ENCODE peak calls at places on chromosomes 16 and 17, in nine cellular contexts. B, O, W, J, F, E, T, G and X are unnamed samples.

GRCh38 chr17:7220593-7221280 is 999 bp downstream of the ACADVL start:
- DNase-seq in E (peak; percentile 49), W (no peak), J (no peak), B (peak; percentile 82), F (peak; percentile 63), O (no peak), T (no peak), G (peak; percentile 70), X (peak; percentile 78)

GRCh38 chr17:17042851-17043667 is 802 bp downstream of the MPRIP start:
- DNase-seq in O (no peak), T (peak; percentile 86), W (no peak), G (no peak), J (no peak), E (no peak), B (peak; percentile 82), F (peak; percentile 66), X (peak; percentile 64)

GRCh38 chr16:49213594-49213993 is 68.0 kb downstream of the CBLN1 start:
- DNase-seq in T (no peak), F (no peak), W (no peak), J (no peak), E (no peak), G (no peak), O (no peak), B (no peak), X (no peak)

GRCh38 chr17:676060-676745 is 38.4 kb downstream of the VPS53 start:
- DNase-seq in O (no peak), B (no peak), F (peak; percentile 83), G (no peak), W (no peak), J (no peak), T (no peak), E (no peak), X (peak; percentile 75)

GRCh38 chr16:56423584-56424403 is 1.6 kb downstream of the AMFR start:
- DNase-seq in T (no peak), E (no peak), J (no peak), W (no peak), B (no peak), G (no peak), F (no peak), O (no peak), X (peak; percentile 34)

GRCh38 chr17:19709841-19710240 is 6.5 kb downstream of the SLC47A2 start:
- DNase-seq in W (no peak), J (no peak), G (no peak), O (no peak), B (no peak), F (no peak), T (no peak), E (no peak), X (no peak)

GRCh38 chr16:70407811-70408274 is 31.1 kb downstream of the ST3GAL2 start:
- DNase-seq in E (no peak), O (no peak), T (no peak), F (no peak), W (no peak), G (no peak), B (no peak), J (no peak), X (no peak)

GRCh38 chr16:16096161-16096857 is 127.0 kb downstream of the ABCC6 start:
- DNase-seq in F (peak; percentile 82), G (no peak), B (peak; percentile 91), J (no peak), T (no peak), E (peak; percentile 44), W (no peak), O (peak; percentile 86), X (no peak)

GRCh38 chr17:64969046-64969501 is 49.8 kb upstream of the LRRC37A3 start:
- DNase-seq in T (no peak), F (no peak), E (no peak), O (no peak), J (no peak), B (no peak), G (no peak), W (no peak), X (no peak)

GRCh38 chr16:24273511-24273910 is 17.4 kb downstream of the CACNG3 start:
- DNase-seq in J (no peak), O (no peak), T (no peak), W (no peak), B (no peak), G (no peak), E (no peak), F (peak; percentile 17), X (no peak)

GRCh38 chr16:21656795-21657768 is 4.7 kb upstream of the IGSF6 start:
- DNase-seq in B (no peak), J (peak; percentile 6), G (no peak), F (peak; percentile 67), W (no peak), O (no peak), T (no peak), E (peak; percentile 45), X (peak; percentile 63)

GRCh38 chr17:31156326-31156725 is 61.5 kb downstream of the NF1 start:
- DNase-seq in T (no peak), O (no peak), E (peak; percentile 14), G (no peak), J (no peak), F (peak; percentile 78), W (no peak), B (no peak), X (no peak)

GRCh38 chr16:19912445-19913305 is 28.0 kb upstream of the GPRC5B start:
- DNase-seq in E (peak; percentile 11), F (peak; percentile 64), W (no peak), T (no peak), J (peak; percentile 8), G (no peak), B (peak; percentile 18), O (no peak), X (peak; percentile 42)

GRCh38 chr17:73088561-73088960 is 3.9 kb downstream of the SLC39A11 start:
- DNase-seq in E (no peak), O (no peak), T (no peak), G (no peak), W (no peak), J (no peak), F (no peak), B (no peak), X (no peak)
- H3K36me3 ChIP-seq in E (no peaks in the 10 kb centered on the region), O (no peaks in the 10 kb centered on the region), T (peaks cover 5% of the 10 kb centered on the region), G (peaks cover 46% of the 10 kb centered on the region), W (peaks cover 50% of the 10 kb centered on the region), J (peaks cover 26% of the 10 kb centered on the region), F (peaks cover 20% of the 10 kb centered on the region), B (peaks cover 3% of the 10 kb centered on the region), X (peaks cover 3% of the 10 kb centered on the region)

GRCh38 chr17:28701987-28702751 is 9.5 kb downstream of the PROCA1 start:
- DNase-seq in E (no peak), B (no peak), G (no peak), F (no peak), J (no peak), W (no peak), T (no peak), O (no peak), X (no peak)
- H3K36me3 ChIP-seq in E (peaks cover 62% of the 10 kb centered on the region), B (peaks cover 56% of the 10 kb centered on the region), G (peaks cover 84% of the 10 kb centered on the region), F (peaks cover 85% of the 10 kb centered on the region), J (peaks cover 42% of the 10 kb centered on the region), W (peaks cover 79% of the 10 kb centered on the region), T (peaks cover 78% of the 10 kb centered on the region), O (no peaks in the 10 kb centered on the region), X (peaks cover 66% of the 10 kb centered on the region)

GRCh38 chr17:57002904-57003303 is 25.0 kb downstream of the SCPEP1 start:
- DNase-seq in B (no peak), W (no peak), O (no peak), G (no peak), J (no peak), T (no peak), F (no peak), E (no peak), X (no peak)
- H3K36me3 ChIP-seq in B (peaks cover 9% of the 10 kb centered on the region), W (peaks cover 92% of the 10 kb centered on the region), O (no peaks in the 10 kb centered on the region), G (peaks cover 55% of the 10 kb centered on the region), J (no peaks in the 10 kb centered on the region), T (peaks cover 50% of the 10 kb centered on the region), F (peaks cover 3% of the 10 kb centered on the region), E (no peaks in the 10 kb centered on the region), X (no peaks in the 10 kb centered on the region)

DNA sequence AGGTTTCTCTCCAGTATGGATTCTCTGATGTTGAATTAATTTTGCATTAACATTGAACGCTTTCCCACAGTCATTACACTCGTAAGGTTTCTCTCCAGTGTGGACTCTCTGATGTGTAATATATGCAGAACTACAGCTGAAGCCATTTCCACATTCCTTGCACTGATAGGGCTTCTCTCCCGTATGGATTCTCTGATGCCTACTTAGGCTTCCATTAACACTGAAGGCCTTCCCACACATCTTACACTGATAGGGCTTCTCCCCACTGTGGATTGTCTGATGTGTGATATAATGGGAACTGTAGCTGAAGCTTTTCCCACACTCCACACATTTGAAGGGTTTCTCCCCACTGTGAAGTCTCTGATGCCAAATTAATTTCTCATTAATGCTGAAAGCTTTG is 7.2 kb upstream of the TLE7 start:
- DNase-seq in J (no peak), F (no peak), T (no peak), O (no peak), G (no peak), B (no peak), W (no peak), E (no peak), X (no peak)
- H3K36me3 ChIP-seq in J (peaks cover 50% of the 10 kb centered on the region), F (peaks cover 49% of the 10 kb centered on the region), T (peaks cover 56% of the 10 kb centered on the region), O (no peaks in the 10 kb centered on the region), G (peaks cover 62% of the 10 kb centered on the region), B (peaks cover 60% of the 10 kb centered on the region), W (peaks cover 77% of the 10 kb centered on the region), E (peaks cover 52% of the 10 kb centered on the region), X (peaks cover 6% of the 10 kb centered on the region)